ENCODE peak calls at places on chromosome 7, in six cellular contexts. J is omental fat pad, A is substantia nigra, D is mammary epithelial cell, X is HuH-7.5, E is RWPE1. Z is an unnamed sample.

GRCh38 chr7:74480861-74481417 is 27.2 kb downstream of the GTF2IRD1 start:
- DNase-seq in D (peak), X (no peak), E (no peak), A (no peak), J (no peak), Z (no peak)

GRCh38 chr7:23654508-23654907 is 25.5 kb upstream of the FAM221A start:
- DNase-seq in E (no peak), D (no peak), J (no peak), A (peak), X (peak), Z (no peak)

GRCh38 chr7:141704741-141705140 is 2.8 kb upstream of the DENND11 start:
- DNase-seq in X (no peak), A (no peak), D (peak), E (no peak), J (no peak), Z (no peak)

GRCh38 chr7:1122832-1123501 is 35.1 kb downstream of the GPER1 start:
- DNase-seq in X (no peak), D (no peak), E (no peak), A (no peak), J (no peak), Z (peak)

GRCh38 chr7:132351858-132352539 is 224.3 kb downstream of the PLXNA4 start:
- DNase-seq in D (no peak), J (no peak), A (no peak), E (no peak), X (no peak), Z (no peak)

GRCh38 chr7:96995406-96996110 is 9.8 kb upstream of the DLX6 start:
- DNase-seq in D (no peak), J (no peak), E (no peak), X (no peak), A (no peak), Z (no peak)

GRCh38 chr7:945556-946255 is 8.8 kb downstream of the ADAP1 start:
- DNase-seq in E (peak), X (no peak), A (no peak), D (peak), J (no peak), Z (no peak)

GRCh38 chr7:128323489-128324362 is 20.0 kb downstream of the RBM28 start:
- DNase-seq in A (no peak), D (no peak), J (no peak), E (no peak), X (no peak), Z (no peak)

GRCh38 chr7:87003872-87004798 is 55.3 kb downstream of the ELAPOR2 start:
- DNase-seq in A (no peak), X (no peak), J (no peak), E (no peak), D (no peak), Z (no peak)

GRCh38 chr7:142870575-142871259 is 14.8 kb downstream of the TRPV6 start:
- DNase-seq in E (no peak), A (no peak), J (no peak), X (no peak), D (no peak), Z (no peak)

GRCh38 chr7:28984631-28985030 is 26.5 kb upstream of the TRIL start:
- DNase-seq in J (no peak), D (peak), X (no peak), E (peak), A (no peak), Z (no peak)

GRCh38 chr7:143480501-143480900 is 2.8 kb downstream of the TAS2R41 start:
- DNase-seq in A (no peak), X (no peak), D (no peak), E (no peak), J (no peak), Z (no peak)

GRCh38 chr7:103573479-103574058 is 127.6 kb upstream of the SLC26A5 start:
- DNase-seq in X (no peak), A (no peak), E (peak), D (peak), J (no peak), Z (no peak)

GRCh38 chr7:102473271-102473991 is 5.3 kb downstream of the POLR2J start:
- DNase-seq in A (peak), X (no peak), E (no peak), J (no peak), D (no peak), Z (peak)

GRCh38 chr7:30046127-30046774 is 18.0 kb downstream of the PLEKHA8 start:
- DNase-seq in J (no peak), D (no peak), E (no peak), A (no peak), X (no peak), Z (no peak)

GRCh38 chr7:82223580-82223979 is 220.0 kb downstream of the CACNA2D1 start:
- DNase-seq in X (no peak), E (no peak), A (no peak), D (no peak), J (no peak), Z (no peak)

GRCh38 chr7:95396136-95397032 is at the start of gene PON3:
- DNase-seq in J (no peak), D (no peak), A (no peak), X (peak), E (peak), Z (no peak)

GRCh38 chr7:72307566-72307965 is 104.6 kb downstream of the CALN1 start:
- DNase-seq in X (no peak), D (no peak), J (no peak), A (peak), E (no peak), Z (no peak)

GRCh38 chr7:28999839-29000238 is 41.7 kb upstream of the TRIL start:
- DNase-seq in J (no peak), X (no peak), E (no peak), A (no peak), D (no peak), Z (no peak)

GRCh38 chr7:46206474-46207060 is 285.5 kb upstream of the IGFBP3 start:
- DNase-seq in A (no peak), D (peak), X (no peak), E (no peak), J (no peak), Z (no peak)

GRCh38 chr7:40810274-40810673 is 675.5 kb downstream of the SUGCT start:
- DNase-seq in A (no peak), J (no peak), E (no peak), D (peak), X (no peak), Z (no peak)